ENCODE peak calls at places on chromosomes 4 and X, in ten cellular contexts. L is right cardiac atrium; A is activated T-helper 1 cell treated with Interleukin-2 at 50 U/mL for 16 hours; T is cardiac septum; H is iris pigment epithelial cell; C is stimulated activated CD4-positive, alpha-beta T cell treated with anti-CD3 and anti-CD28 coated beads, Interleukin-4, amount 100 ng/mL, for 1 hour; R is iPS-NIHi11; F is M059J; Q is EL; W is lower lobe of right lung. X is an unnamed sample.

GRCh38 chr4:150943126-150943525 is 72.0 kb downstream of the LRBA start:
- DNase-seq in L (no peak), A (no peak), T (no peak), H (no peak), C (no peak), R (no peak), F (no peak), Q (no peak), W (no peak), X (no peak)

GRCh38 chr4:83331959-83332358 is 2.7 kb downstream of the HPSE start:
- DNase-seq in L (no peak), A (no peak), T (no peak), H (no peak), C (no peak), R (no peak), F (no peak), Q (no peak), W (no peak), X (no peak)

GRCh38 chr4:56276547-56276946 is 110.7 kb downstream of the AASDH start:
- DNase-seq in L (no peak), A (no peak), T (no peak), H (peak; percentile 26), C (no peak), R (no peak), F (no peak), Q (peak; percentile 2), W (no peak), X (peak; percentile 55)

GRCh38 chr4:147103403-147103946 is 157.8 kb upstream of the TTC29 start:
- DNase-seq in L (peak; percentile 64), A (no peak), T (peak; percentile 76), H (peak; percentile 98), C (no peak), R (no peak), F (peak; percentile 94), Q (peak; percentile 94), W (no peak), X (peak; percentile 56)

GRCh38 chr4:167218022-167218608 is 16.2 kb downstream of the SPOCK3 start:
- DNase-seq in L (no peak), A (no peak), T (no peak), H (no peak), C (no peak), R (no peak), F (no peak), Q (no peak), W (no peak), X (no peak)

GRCh38 chr4:41041541-41041940 is 172.8 kb downstream of the APBB2 start:
- DNase-seq in L (no peak), A (no peak), T (no peak), H (no peak), C (no peak), R (no peak), F (no peak), Q (no peak), W (no peak), X (no peak)

GRCh38 chr4:1604181-1604705 is 79.9 kb downstream of the FAM53A start:
- DNase-seq in L (peak; percentile 50), A (no peak), T (peak; percentile 61), H (no peak), C (no peak), R (peak; percentile 26), F (peak; percentile 24), Q (peak; percentile 19), W (peak; percentile 39), X (no peak)

GRCh38 chrX:38129366-38129765 is 91.3 kb downstream of the SRPX start:
- DNase-seq in L (no peak), A (no peak), T (no peak), H (no peak), C (no peak), R (no peak), F (no peak), Q (no peak), W (no peak), X (no peak)

GRCh38 chrX:2501246-2502102 is 698 bp upstream of the DHRSX start:
- DNase-seq in L (peak; percentile 62), A (no peak), T (peak; percentile 70), H (no peak), C (no peak), R (no peak), F (no peak), Q (no peak), W (no peak), X (no peak)

GRCh38 chrX:21798677-21799219 is 40.7 kb upstream of the MBTPS2 start:
- DNase-seq in L (no peak), A (no peak), T (no peak), H (peak; percentile 74), C (no peak), R (no peak), F (peak; percentile 95), Q (no peak), W (no peak), X (no peak)

GRCh38 chrX:150775569-150776350 is 82.6 kb downstream of the MTMR1 start:
- DNase-seq in L (no peak), A (no peak), T (no peak), H (no peak), C (no peak), R (no peak), F (no peak), Q (no peak), W (no peak), X (no peak)

GRCh38 chrX:130874751-130875150 is 28.3 kb downstream of the ENOX2 start:
- DNase-seq in L (no peak), A (no peak), T (no peak), H (peak; percentile 46), C (no peak), R (no peak), F (peak; percentile 47), Q (peak; percentile 5), W (no peak), X (no peak)

GRCh38 chr4:174255790-174256189 is 27.7 kb downstream of the FBXO8 start:
- DNase-seq in L (no peak), A (no peak), T (no peak), H (peak; percentile 95), C (no peak), R (no peak), F (peak; percentile 9), Q (peak; percentile 9), W (no peak), X (peak; percentile 2)

GRCh38 chr4:110898290-110898689 is 275.4 kb upstream of the PITX2 start:
- DNase-seq in L (no peak), A (no peak), T (no peak), H (peak; percentile 36), C (no peak), R (no peak), F (no peak), Q (no peak), W (no peak), X (no peak)

GRCh38 chr4:151228196-151229119 is 48.5 kb upstream of the PRSS48 start:
- DNase-seq in L (no peak), A (no peak), T (no peak), H (peak; percentile 67), C (no peak), R (no peak), F (peak; percentile 7), Q (peak; percentile 22), W (no peak), X (peak; percentile 44)

GRCh38 chr4:38834570-38834969 is 22.0 kb downstream of the TLR6 start:
- DNase-seq in L (no peak), A (no peak), T (no peak), H (no peak), C (no peak), R (no peak), F (no peak), Q (no peak), W (no peak), X (no peak)

GRCh38 chr4:2965262-2965661 is 1.9 kb downstream of the GRK4 start:
- DNase-seq in L (no peak), A (no peak), T (no peak), H (no peak), C (no peak), R (no peak), F (no peak), Q (no peak), W (no peak), X (no peak)

GRCh38 chr4:151409470-151410313 is 716 bp downstream of the FHIP1A start:
- DNase-seq in L (peak; percentile 65), A (no peak), T (no peak), H (peak; percentile 53), C (peak; percentile 11), R (peak; percentile 62), F (peak; percentile 20), Q (no peak), W (peak; percentile 47), X (peak; percentile 52)

X was measured in trophoblast cell.